ENCODE peak calls at places on chromosomes 11 and 22, in six cellular contexts. One of them, this sample, is unnamed.

GRCh38 chr11:47714554-47715081 is 551 bp downstream of the AGBL2 start:
- DNase-seq in NB4: peak
- DNase-seq in HFF-Myc: no peak
- DNase-seq in astrocyte: no peak
- DNase-seq in uterus: peak
- DNase-seq in foreskin fibroblast: peak
- DNase-seq in this sample: no peak

GRCh38 chr11:20110908-20111669 is 49.2 kb downstream of the DBX1 start:
- DNase-seq in NB4: peak
- DNase-seq in foreskin fibroblast: peak
- DNase-seq in astrocyte: peak
- DNase-seq in uterus: no peak
- DNase-seq in HFF-Myc: peak
- DNase-seq in this sample: peak

GRCh38 chr22:46183733-46184132 is 33.4 kb downstream of the PPARA start:
- DNase-seq in NB4: peak
- DNase-seq in foreskin fibroblast: no peak
- DNase-seq in HFF-Myc: no peak
- DNase-seq in uterus: no peak
- DNase-seq in astrocyte: no peak
- DNase-seq in this sample: no peak

GRCh38 chr11:19953909-19954308 is 206.4 kb downstream of the DBX1 start:
- DNase-seq in astrocyte: peak
- DNase-seq in HFF-Myc: no peak
- DNase-seq in NB4: peak
- DNase-seq in foreskin fibroblast: peak
- DNase-seq in uterus: no peak
- DNase-seq in this sample: peak

GRCh38 chr11:126718319-126718718 is 282.3 kb downstream of the KIRREL3 start:
- DNase-seq in uterus: no peak
- DNase-seq in NB4: no peak
- DNase-seq in foreskin fibroblast: peak
- DNase-seq in HFF-Myc: no peak
- DNase-seq in astrocyte: no peak
- DNase-seq in this sample: peak

GRCh38 chr11:1554981-1555712 is 16.9 kb downstream of the DUSP8 start:
- DNase-seq in foreskin fibroblast: no peak
- DNase-seq in astrocyte: no peak
- DNase-seq in HFF-Myc: no peak
- DNase-seq in NB4: no peak
- DNase-seq in uterus: no peak
- DNase-seq in this sample: no peak

GRCh38 chr11:8335683-8336082 is 72.0 kb upstream of the LMO1 start:
- DNase-seq in HFF-Myc: no peak
- DNase-seq in astrocyte: peak
- DNase-seq in foreskin fibroblast: peak
- DNase-seq in NB4: no peak
- DNase-seq in uterus: no peak
- DNase-seq in this sample: no peak

GRCh38 chr22:36873614-36874308 is 13.0 kb downstream of the NCF4 start:
- DNase-seq in foreskin fibroblast: peak
- DNase-seq in astrocyte: peak
- DNase-seq in uterus: peak
- DNase-seq in HFF-Myc: peak
- DNase-seq in NB4: peak
- DNase-seq in this sample: peak

GRCh38 chr22:44256085-44256484 is 56.7 kb downstream of the SHISAL1 start:
- DNase-seq in uterus: no peak
- DNase-seq in astrocyte: no peak
- DNase-seq in foreskin fibroblast: no peak
- DNase-seq in HFF-Myc: no peak
- DNase-seq in NB4: no peak
- DNase-seq in this sample: no peak

GRCh38 chr11:20754957-20755356 is 85.6 kb downstream of the NELL1 start:
- DNase-seq in uterus: no peak
- DNase-seq in astrocyte: no peak
- DNase-seq in foreskin fibroblast: no peak
- DNase-seq in NB4: peak
- DNase-seq in HFF-Myc: no peak
- DNase-seq in this sample: no peak

GRCh38 chr22:37177755-37178154 is 10.3 kb downstream of the C1QTNF6 start:
- DNase-seq in foreskin fibroblast: no peak
- DNase-seq in astrocyte: no peak
- DNase-seq in uterus: no peak
- DNase-seq in NB4: no peak
- DNase-seq in HFF-Myc: no peak
- DNase-seq in this sample: no peak

GRCh38 chr11:17528181-17528691 is 16.0 kb downstream of the USH1C start:
- DNase-seq in astrocyte: no peak
- DNase-seq in NB4: peak
- DNase-seq in uterus: peak
- DNase-seq in HFF-Myc: peak
- DNase-seq in foreskin fibroblast: peak
- DNase-seq in this sample: peak

GRCh38 chr11:117701781-117702180 is 95.2 kb downstream of the DSCAML1 start:
- DNase-seq in uterus: no peak
- DNase-seq in foreskin fibroblast: no peak
- DNase-seq in astrocyte: no peak
- DNase-seq in NB4: no peak
- DNase-seq in HFF-Myc: no peak
- DNase-seq in this sample: no peak

GRCh38 chr11:60914620-60915249 is 777 bp downstream of the TMEM109 start:
- DNase-seq in uterus: peak
- DNase-seq in foreskin fibroblast: peak
- DNase-seq in astrocyte: peak
- DNase-seq in NB4: peak
- DNase-seq in HFF-Myc: no peak
- DNase-seq in this sample: no peak

GRCh38 chr11:123429851-123430735 is at the start of gene GRAMD1B:
- DNase-seq in uterus: peak
- DNase-seq in HFF-Myc: no peak
- DNase-seq in foreskin fibroblast: peak
- DNase-seq in astrocyte: peak
- DNase-seq in NB4: peak
- DNase-seq in this sample: peak

GRCh38 chr22:50530280-50530856 is 556 bp upstream of the TYMP start:
- DNase-seq in astrocyte: peak
- DNase-seq in uterus: peak
- DNase-seq in NB4: peak
- DNase-seq in foreskin fibroblast: peak
- DNase-seq in HFF-Myc: no peak
- DNase-seq in this sample: no peak

GRCh38 chr22:30885001-30885366 is 83.6 kb downstream of the MORC2 start:
- DNase-seq in foreskin fibroblast: no peak
- DNase-seq in uterus: no peak
- DNase-seq in astrocyte: no peak
- DNase-seq in NB4: no peak
- DNase-seq in HFF-Myc: no peak
- DNase-seq in this sample: no peak

GRCh38 chr11:128622137-128622523 is 34.8 kb upstream of the ETS1 start:
- DNase-seq in NB4: no peak
- DNase-seq in astrocyte: no peak
- DNase-seq in uterus: peak
- DNase-seq in foreskin fibroblast: no peak
- DNase-seq in HFF-Myc: no peak
- DNase-seq in this sample: no peak

GRCh38 chr11:8094656-8095055 is 13.6 kb downstream of the TUB start:
- DNase-seq in astrocyte: no peak
- DNase-seq in uterus: no peak
- DNase-seq in NB4: no peak
- DNase-seq in HFF-Myc: no peak
- DNase-seq in foreskin fibroblast: no peak
- DNase-seq in this sample: no peak

GRCh38 chr22:19691721-19692341 is 22.5 kb upstream of the SEPTIN5 start:
- DNase-seq in foreskin fibroblast: peak
- DNase-seq in astrocyte: peak
- DNase-seq in uterus: no peak
- DNase-seq in HFF-Myc: no peak
- DNase-seq in NB4: no peak
- DNase-seq in this sample: peak

GRCh38 chr11:87139475-87139874 is 101.7 kb downstream of the TMEM135 start:
- DNase-seq in astrocyte: no peak
- DNase-seq in NB4: no peak
- DNase-seq in uterus: no peak
- DNase-seq in foreskin fibroblast: no peak
- DNase-seq in HFF-Myc: no peak
- DNase-seq in this sample: no peak

DNA sequence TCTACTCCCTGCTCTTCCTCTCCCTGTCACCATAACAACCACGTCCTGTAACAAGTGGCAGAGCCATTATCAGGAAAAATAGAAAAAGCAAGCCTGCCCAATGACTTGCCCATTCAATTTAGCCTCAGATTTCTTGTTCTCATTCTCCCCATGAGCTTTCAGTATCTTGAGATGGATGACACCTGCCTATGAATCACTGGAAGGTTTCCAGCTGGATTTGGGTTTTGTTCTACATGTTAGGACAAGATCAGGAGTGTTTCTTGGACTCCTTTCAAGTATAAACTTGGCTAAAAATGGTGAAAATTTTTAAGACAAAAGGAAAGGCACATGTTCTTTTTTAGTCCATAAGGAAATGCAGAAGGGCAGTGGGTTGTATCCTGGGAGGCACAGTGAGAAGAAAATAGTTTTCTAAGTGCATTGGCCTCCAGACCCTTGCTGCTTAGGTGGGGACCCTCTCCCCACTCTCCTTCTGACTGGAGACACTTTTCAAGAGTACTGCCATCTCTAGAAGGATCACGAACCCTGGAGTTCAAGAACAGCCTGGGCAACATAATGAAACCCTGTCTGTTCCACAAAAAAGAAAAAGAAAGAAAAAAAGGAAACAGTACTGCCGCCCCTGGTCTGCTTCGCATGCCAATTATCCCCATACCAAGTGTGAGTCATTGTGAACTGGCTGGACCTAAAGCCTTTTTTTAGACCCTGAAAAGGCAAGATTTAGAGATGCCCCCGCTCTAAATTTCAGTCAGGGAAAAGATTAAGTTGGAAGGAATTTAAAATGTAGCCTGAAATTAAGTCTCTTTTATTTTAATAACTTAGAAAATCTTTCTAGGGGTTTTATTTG is 51.0 kb downstream of the MTNR1B start:
- DNase-seq in NB4: no peak
- DNase-seq in HFF-Myc: peak
- DNase-seq in uterus: peak
- DNase-seq in foreskin fibroblast: peak
- DNase-seq in astrocyte: peak
- DNase-seq in this sample: peak
- TF ChIP-seq CTCF in NB4: no peak
- TF ChIP-seq CTCF in HFF-Myc: no peak
- TF ChIP-seq CTCF in uterus: no peak
- TF ChIP-seq CTCF in foreskin fibroblast: no peak
- TF ChIP-seq CTCF in astrocyte: no peak
- TF ChIP-seq CTCF in this sample: peak

GRCh38 chr11:133303262-133303661 is 229.0 kb downstream of the OPCML start:
- DNase-seq in astrocyte: no peak
- DNase-seq in foreskin fibroblast: no peak
- DNase-seq in HFF-Myc: no peak
- DNase-seq in uterus: no peak
- DNase-seq in NB4: no peak
- DNase-seq in this sample: no peak

GRCh38 chr11:133306019-133306418 is 226.3 kb downstream of the OPCML start:
- DNase-seq in uterus: no peak
- DNase-seq in foreskin fibroblast: no peak
- DNase-seq in astrocyte: no peak
- DNase-seq in HFF-Myc: no peak
- DNase-seq in NB4: peak
- DNase-seq in this sample: no peak

GRCh38 chr11:133302056-133302455 is 230.2 kb downstream of the OPCML start:
- DNase-seq in HFF-Myc: no peak
- DNase-seq in NB4: no peak
- DNase-seq in astrocyte: no peak
- DNase-seq in foreskin fibroblast: no peak
- DNase-seq in uterus: no peak
- DNase-seq in this sample: no peak

DNA sequence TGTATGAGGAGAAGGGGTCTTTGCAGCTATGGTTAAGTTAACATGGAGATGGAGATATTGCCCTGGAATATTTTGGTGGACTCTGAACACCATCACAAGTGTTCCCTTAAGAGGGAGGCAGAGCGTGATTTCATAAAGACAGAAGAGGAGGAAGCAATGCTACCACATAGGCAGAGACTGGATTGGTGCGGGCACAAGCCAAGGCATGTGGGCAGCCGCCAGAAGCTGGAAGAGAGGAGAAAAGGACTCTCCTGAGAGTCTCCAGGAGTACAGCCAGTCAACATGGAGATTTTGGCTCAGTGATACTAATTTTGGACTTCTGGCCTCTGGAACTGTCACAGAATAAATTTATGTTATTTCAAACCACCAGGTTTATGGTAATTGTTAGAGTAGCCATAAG is 231.6 kb downstream of the OPCML start:
- DNase-seq in HFF-Myc: no peak
- DNase-seq in foreskin fibroblast: no peak
- DNase-seq in astrocyte: no peak
- DNase-seq in uterus: no peak
- DNase-seq in NB4: no peak
- DNase-seq in this sample: no peak
- TF ChIP-seq CTCF in HFF-Myc: no peak
- TF ChIP-seq CTCF in foreskin fibroblast: no peak
- TF ChIP-seq CTCF in astrocyte: no peak
- TF ChIP-seq CTCF in uterus: no peak
- TF ChIP-seq CTCF in NB4: no peak
- TF ChIP-seq CTCF in this sample: no peak

GRCh38 chr11:63907808-63908530 is 9.0 kb downstream of the RCOR2 start:
- DNase-seq in foreskin fibroblast: no peak
- DNase-seq in NB4: no peak
- DNase-seq in astrocyte: no peak
- DNase-seq in uterus: peak
- DNase-seq in HFF-Myc: no peak
- DNase-seq in this sample: no peak
- TF ChIP-seq CTCF in foreskin fibroblast: no peak
- TF ChIP-seq CTCF in NB4: no peak
- TF ChIP-seq CTCF in astrocyte: no peak
- TF ChIP-seq CTCF in uterus: no peak
- TF ChIP-seq CTCF in HFF-Myc: no peak
- TF ChIP-seq CTCF in this sample: no peak

DNA sequence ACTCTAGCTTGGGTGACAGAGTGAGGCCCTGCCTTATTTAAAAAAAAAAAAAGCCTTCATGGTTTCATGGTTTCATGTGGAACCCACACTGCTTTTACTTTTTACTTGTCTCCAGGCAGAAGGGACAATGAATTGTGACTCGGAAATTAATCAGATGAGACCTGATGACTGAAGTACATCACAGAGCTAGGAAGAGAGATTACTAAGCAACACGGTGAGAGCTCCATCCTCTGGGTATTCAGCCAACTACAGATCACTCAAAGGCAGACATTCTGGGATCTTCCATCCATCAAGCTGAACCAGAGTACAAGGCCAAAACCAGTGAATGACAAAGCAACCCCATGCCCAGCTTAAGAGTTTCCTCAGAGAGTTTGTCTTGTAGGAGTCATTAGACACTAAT is 433.2 kb downstream of the SOX6 start:
- DNase-seq in NB4: no peak
- DNase-seq in foreskin fibroblast: no peak
- DNase-seq in uterus: no peak
- DNase-seq in HFF-Myc: no peak
- DNase-seq in astrocyte: no peak
- DNase-seq in this sample: no peak
- TF ChIP-seq CTCF in NB4: no peak
- TF ChIP-seq CTCF in foreskin fibroblast: no peak
- TF ChIP-seq CTCF in uterus: no peak
- TF ChIP-seq CTCF in HFF-Myc: no peak
- TF ChIP-seq CTCF in astrocyte: no peak
- TF ChIP-seq CTCF in this sample: no peak

This sample was measured in HFFc6.